ENCODE peak calls at places on chromosomes 16 and 17, in nine cellular contexts. One of them, this sample, is unnamed.

GRCh38 chr16:55035037-55035436 is 104.4 kb downstream of the IRX5 start:
- DNase-seq in esophagus squamous epithelium: no peak
- DNase-seq in IMR-90: no peak
- DNase-seq in K562: peak
- DNase-seq in pancreas: peak
- DNase-seq in A549: peak
- DNase-seq in neural progenitor cell: peak
- DNase-seq in mucosa of descending colon: no peak
- DNase-seq in fibroblast of pulmonary artery: no peak
- DNase-seq in this sample: no peak

GRCh38 chr17:76544916-76545365 is 5.1 kb downstream of the PRCD start:
- DNase-seq in esophagus squamous epithelium: no peak
- DNase-seq in IMR-90: no peak
- DNase-seq in K562: no peak
- DNase-seq in pancreas: peak
- DNase-seq in A549: no peak
- DNase-seq in neural progenitor cell: no peak
- DNase-seq in mucosa of descending colon: no peak
- DNase-seq in fibroblast of pulmonary artery: no peak
- DNase-seq in this sample: no peak

GRCh38 chr17:28334176-28334575 is 1.1 kb downstream of the IFT20 start:
- DNase-seq in esophagus squamous epithelium: no peak
- DNase-seq in IMR-90: peak
- DNase-seq in K562: peak
- DNase-seq in pancreas: no peak
- DNase-seq in A549: no peak
- DNase-seq in neural progenitor cell: no peak
- DNase-seq in mucosa of descending colon: no peak
- DNase-seq in fibroblast of pulmonary artery: peak
- DNase-seq in this sample: no peak

GRCh38 chr17:36592316-36592710 is 634 bp downstream of the DHRS11 start:
- DNase-seq in esophagus squamous epithelium: no peak
- DNase-seq in IMR-90: no peak
- DNase-seq in K562: peak
- DNase-seq in pancreas: peak
- DNase-seq in A549: peak
- DNase-seq in neural progenitor cell: peak
- DNase-seq in mucosa of descending colon: peak
- DNase-seq in fibroblast of pulmonary artery: no peak
- DNase-seq in this sample: no peak

GRCh38 chr17:42979511-42980273 is at the start of gene PTGES3L:
- DNase-seq in esophagus squamous epithelium: no peak
- DNase-seq in IMR-90: peak
- DNase-seq in K562: peak
- DNase-seq in pancreas: peak
- DNase-seq in A549: peak
- DNase-seq in neural progenitor cell: peak
- DNase-seq in mucosa of descending colon: peak
- DNase-seq in fibroblast of pulmonary artery: peak
- DNase-seq in this sample: peak

GRCh38 chr17:58121925-58122324 is 26.3 kb upstream of the OR4D1 start:
- DNase-seq in esophagus squamous epithelium: no peak
- DNase-seq in IMR-90: peak
- DNase-seq in K562: peak
- DNase-seq in pancreas: no peak
- DNase-seq in A549: peak
- DNase-seq in neural progenitor cell: peak
- DNase-seq in mucosa of descending colon: no peak
- DNase-seq in fibroblast of pulmonary artery: peak
- DNase-seq in this sample: peak

GRCh38 chr16:54106078-54106477 is 180.5 kb downstream of the IRX3 start:
- DNase-seq in esophagus squamous epithelium: no peak
- DNase-seq in IMR-90: no peak
- DNase-seq in K562: peak
- DNase-seq in pancreas: no peak
- DNase-seq in A549: no peak
- DNase-seq in neural progenitor cell: no peak
- DNase-seq in mucosa of descending colon: no peak
- DNase-seq in fibroblast of pulmonary artery: no peak
- DNase-seq in this sample: no peak

GRCh38 chr17:9645858-9646555 is 690 bp downstream of the USP43 start:
- DNase-seq in esophagus squamous epithelium: no peak
- DNase-seq in IMR-90: no peak
- DNase-seq in K562: peak
- DNase-seq in pancreas: peak
- DNase-seq in A549: peak
- DNase-seq in neural progenitor cell: peak
- DNase-seq in mucosa of descending colon: peak
- DNase-seq in fibroblast of pulmonary artery: no peak
- DNase-seq in this sample: peak

GRCh38 chr16:11696266-11697012 is 28.2 kb downstream of the SNN start:
- DNase-seq in esophagus squamous epithelium: no peak
- DNase-seq in IMR-90: no peak
- DNase-seq in K562: no peak
- DNase-seq in pancreas: no peak
- DNase-seq in A549: no peak
- DNase-seq in neural progenitor cell: no peak
- DNase-seq in mucosa of descending colon: no peak
- DNase-seq in fibroblast of pulmonary artery: no peak
- DNase-seq in this sample: no peak

GRCh38 chr17:32117399-32117798 is 24.9 kb upstream of the RHOT1 start:
- DNase-seq in esophagus squamous epithelium: no peak
- DNase-seq in IMR-90: no peak
- DNase-seq in K562: peak
- DNase-seq in pancreas: no peak
- DNase-seq in A549: no peak
- DNase-seq in neural progenitor cell: no peak
- DNase-seq in mucosa of descending colon: no peak
- DNase-seq in fibroblast of pulmonary artery: no peak
- DNase-seq in this sample: no peak

GRCh38 chr17:72683506-72684404 is 408.7 kb downstream of the SLC39A11 start:
- DNase-seq in esophagus squamous epithelium: no peak
- DNase-seq in IMR-90: peak
- DNase-seq in K562: no peak
- DNase-seq in pancreas: no peak
- DNase-seq in A549: peak
- DNase-seq in neural progenitor cell: no peak
- DNase-seq in mucosa of descending colon: peak
- DNase-seq in fibroblast of pulmonary artery: peak
- DNase-seq in this sample: peak

DNA sequence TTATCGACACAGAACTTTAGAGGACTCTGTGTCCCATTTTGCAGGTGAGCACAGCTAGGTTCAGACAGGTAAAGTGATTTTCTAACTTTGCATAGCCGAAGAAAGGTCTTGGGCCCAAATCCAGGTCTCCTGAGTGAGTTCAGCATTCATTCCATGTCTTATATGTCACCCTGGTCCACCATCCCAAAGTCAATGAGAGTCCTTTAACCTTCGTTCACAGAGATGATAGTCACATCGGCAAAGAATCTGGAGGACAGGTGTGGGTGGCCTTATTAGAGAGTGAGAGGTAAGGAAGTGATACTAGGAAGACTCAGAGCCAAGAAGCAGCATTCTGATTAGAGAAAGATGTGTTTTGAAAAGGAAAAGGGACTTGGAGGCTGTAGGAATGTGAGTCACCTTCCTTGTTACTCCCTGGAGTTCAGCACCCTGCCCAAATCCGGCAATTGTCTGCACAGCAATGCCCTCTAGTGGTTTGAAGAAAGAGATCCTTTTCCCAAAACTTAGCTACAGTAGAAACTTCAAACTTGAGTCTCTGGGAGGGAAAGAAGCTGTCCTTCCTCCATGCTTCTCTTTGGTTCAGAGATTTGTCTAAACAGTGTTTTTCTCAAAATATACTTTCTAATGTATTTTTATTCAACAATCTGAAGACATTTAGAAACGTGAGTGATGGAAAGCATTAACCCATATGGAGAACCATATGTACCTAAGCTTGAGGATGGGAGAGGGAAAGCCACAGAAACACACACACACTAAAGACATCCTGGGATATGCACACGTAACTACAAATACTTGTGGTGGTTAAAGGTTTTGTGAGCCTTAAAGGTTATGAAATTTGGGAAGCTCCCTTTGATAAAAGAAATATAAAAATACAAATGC is 96.4 kb upstream of the SHISA6 start:
- DNase-seq in esophagus squamous epithelium: no peak
- DNase-seq in IMR-90: no peak
- DNase-seq in K562: peak
- DNase-seq in pancreas: peak
- DNase-seq in A549: peak
- DNase-seq in neural progenitor cell: peak
- DNase-seq in mucosa of descending colon: no peak
- DNase-seq in fibroblast of pulmonary artery: peak
- DNase-seq in this sample: no peak
- TF ChIP-seq CTCF in esophagus squamous epithelium: peak
- TF ChIP-seq CTCF in IMR-90: no peak
- TF ChIP-seq CTCF in K562: peak
- TF ChIP-seq CTCF in pancreas: peak
- TF ChIP-seq CTCF in A549: peak
- TF ChIP-seq CTCF in neural progenitor cell: peak
- TF ChIP-seq CTCF in mucosa of descending colon: peak
- TF ChIP-seq CTCF in fibroblast of pulmonary artery: peak
- TF ChIP-seq CTCF in this sample: no peak

DNA sequence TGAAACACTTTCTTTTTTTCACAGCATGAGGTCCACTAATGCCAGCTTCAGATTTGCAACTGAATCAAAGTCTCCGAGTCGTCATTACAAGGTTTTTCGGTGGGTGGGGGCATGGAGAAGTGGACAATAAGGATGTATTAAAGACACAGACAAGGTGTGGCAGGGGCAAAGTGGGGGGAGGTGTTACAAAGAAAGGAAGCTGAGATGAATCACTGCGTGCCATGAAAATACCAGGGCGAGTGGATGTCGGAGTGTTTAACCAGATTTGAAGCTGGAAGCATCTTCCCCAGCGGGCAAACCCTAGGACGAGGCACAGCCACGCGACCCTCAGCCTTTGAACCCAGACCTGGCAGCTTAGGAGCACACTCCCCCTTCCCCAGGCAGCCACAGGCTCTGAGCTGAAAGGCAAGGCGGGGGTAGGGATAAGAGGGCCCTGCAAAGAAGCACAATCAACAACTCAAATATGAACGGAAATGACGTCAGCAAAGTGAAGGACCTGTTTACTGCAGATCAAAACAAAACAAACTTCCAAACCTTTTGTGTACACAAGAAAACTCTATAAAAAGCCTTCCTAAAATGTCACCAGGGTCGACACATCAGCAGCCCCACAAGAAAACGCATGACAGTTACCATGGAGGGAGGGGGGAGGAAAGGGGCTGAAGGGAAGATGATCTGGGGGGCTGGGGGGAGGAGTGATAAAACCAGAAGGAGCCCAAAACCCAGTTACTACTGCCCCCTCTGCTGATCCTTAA is 5.6 kb upstream of the ZFHX3 start:
- DNase-seq in esophagus squamous epithelium: no peak
- DNase-seq in IMR-90: peak
- DNase-seq in K562: no peak
- DNase-seq in pancreas: no peak
- DNase-seq in A549: peak
- DNase-seq in neural progenitor cell: no peak
- DNase-seq in mucosa of descending colon: no peak
- DNase-seq in fibroblast of pulmonary artery: peak
- DNase-seq in this sample: peak
- H3K4me3 ChIP-seq in esophagus squamous epithelium: no peak
- H3K4me3 ChIP-seq in IMR-90: peak
- H3K4me3 ChIP-seq in K562: no peak
- H3K4me3 ChIP-seq in pancreas: no peak
- H3K4me3 ChIP-seq in A549: peak
- H3K4me3 ChIP-seq in neural progenitor cell: no peak
- H3K4me3 ChIP-seq in mucosa of descending colon: no peak
- H3K4me3 ChIP-seq in fibroblast of pulmonary artery: no peak
- H3K4me3 ChIP-seq in this sample: no peak

GRCh38 chr16:74695450-74696422 is 4.9 kb downstream of the MLKL start:
- DNase-seq in esophagus squamous epithelium: peak
- DNase-seq in IMR-90: peak
- DNase-seq in K562: peak
- DNase-seq in pancreas: peak
- DNase-seq in A549: peak
- DNase-seq in neural progenitor cell: peak
- DNase-seq in mucosa of descending colon: peak
- DNase-seq in fibroblast of pulmonary artery: peak
- DNase-seq in this sample: peak

GRCh38 chr16:74699666-74700065 is 996 bp downstream of the MLKL start:
- DNase-seq in esophagus squamous epithelium: no peak
- DNase-seq in IMR-90: no peak
- DNase-seq in K562: no peak
- DNase-seq in pancreas: no peak
- DNase-seq in A549: no peak
- DNase-seq in neural progenitor cell: no peak
- DNase-seq in mucosa of descending colon: no peak
- DNase-seq in fibroblast of pulmonary artery: no peak
- DNase-seq in this sample: no peak

GRCh38 chr16:74698220-74698619 is 2.4 kb downstream of the MLKL start:
- DNase-seq in esophagus squamous epithelium: no peak
- DNase-seq in IMR-90: peak
- DNase-seq in K562: no peak
- DNase-seq in pancreas: no peak
- DNase-seq in A549: no peak
- DNase-seq in neural progenitor cell: no peak
- DNase-seq in mucosa of descending colon: no peak
- DNase-seq in fibroblast of pulmonary artery: no peak
- DNase-seq in this sample: no peak

GRCh38 chr16:74700206-74701040 is at the start of gene MLKL:
- DNase-seq in esophagus squamous epithelium: no peak
- DNase-seq in IMR-90: peak
- DNase-seq in K562: peak
- DNase-seq in pancreas: peak
- DNase-seq in A549: peak
- DNase-seq in neural progenitor cell: peak
- DNase-seq in mucosa of descending colon: peak
- DNase-seq in fibroblast of pulmonary artery: peak
- DNase-seq in this sample: no peak
- TF ChIP-seq CTCF in esophagus squamous epithelium: no peak
- TF ChIP-seq CTCF in IMR-90: no peak
- TF ChIP-seq CTCF in K562: no peak
- TF ChIP-seq CTCF in pancreas: no peak
- TF ChIP-seq CTCF in A549: no peak
- TF ChIP-seq CTCF in neural progenitor cell: peak
- TF ChIP-seq CTCF in mucosa of descending colon: no peak
- TF ChIP-seq CTCF in fibroblast of pulmonary artery: no peak
- TF ChIP-seq CTCF in this sample: peak

DNA sequence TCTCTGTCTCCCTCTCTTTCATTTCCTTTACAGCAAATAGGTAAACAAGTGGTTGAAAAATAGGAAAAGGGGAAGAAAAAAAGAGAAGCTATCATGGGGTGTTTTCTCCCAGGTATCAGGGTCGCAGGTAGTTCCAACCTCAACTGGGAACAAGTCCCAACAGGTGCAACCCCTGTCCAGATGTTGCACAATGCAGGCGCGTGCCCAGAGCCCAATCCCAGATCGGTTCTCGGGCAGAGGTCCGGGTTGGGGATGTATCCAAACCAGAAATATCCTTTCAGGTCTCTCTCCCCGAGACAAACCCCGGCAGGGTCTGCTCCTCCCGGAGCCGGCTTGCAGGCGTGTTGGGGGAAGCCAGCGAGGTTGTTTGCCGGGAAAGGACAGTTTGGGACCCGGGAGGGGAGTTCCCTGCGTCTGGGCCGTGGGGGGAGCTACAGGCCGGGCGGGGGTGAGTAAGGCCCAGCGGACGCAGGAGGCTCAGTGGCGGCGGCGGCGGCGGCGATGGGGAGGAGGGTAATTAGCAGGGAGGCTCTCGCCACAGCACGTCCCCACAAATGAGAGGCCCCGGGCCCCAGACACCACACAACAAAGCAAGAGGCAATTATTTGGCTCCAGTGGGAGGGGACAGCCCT is 21.2 kb upstream of the SP6 start:
- DNase-seq in esophagus squamous epithelium: no peak
- DNase-seq in IMR-90: no peak
- DNase-seq in K562: no peak
- DNase-seq in pancreas: no peak
- DNase-seq in A549: no peak
- DNase-seq in neural progenitor cell: peak
- DNase-seq in mucosa of descending colon: no peak
- DNase-seq in fibroblast of pulmonary artery: no peak
- DNase-seq in this sample: no peak
- H3K4me3 ChIP-seq in esophagus squamous epithelium: peak
- H3K4me3 ChIP-seq in IMR-90: no peak
- H3K4me3 ChIP-seq in K562: no peak
- H3K4me3 ChIP-seq in pancreas: no peak
- H3K4me3 ChIP-seq in A549: no peak
- H3K4me3 ChIP-seq in neural progenitor cell: peak
- H3K4me3 ChIP-seq in mucosa of descending colon: no peak
- H3K4me3 ChIP-seq in fibroblast of pulmonary artery: no peak
- H3K4me3 ChIP-seq in this sample: no peak